ENCODE peak calls at places on chromosomes 6 and 20, in four cellular contexts. W is endothelial cell of umbilical vein, H is K562, S is GM12878. V is an unnamed sample. For H3K4me1, the result is how much of the 10 kb centered on the place peaks cover.

GRCh38 chr20:14960837-14961236 is 623.4 kb upstream of the FLRT3 start:
- DNase-seq in W (no peak), H (no peak), S (no peak), V (no peak)

GRCh38 chr20:40481743-40482458 is 207.1 kb downstream of the MAFB start:
- DNase-seq in W (no peak), H (no peak), S (no peak), V (no peak)

GRCh38 chr6:138293996-138294395 is 75.7 kb upstream of the PBOV1 start:
- DNase-seq in W (peak), H (no peak), S (no peak), V (no peak)

GRCh38 chr20:47662483-47663353 is 122.6 kb downstream of the SULF2 start:
- DNase-seq in W (peak), H (no peak), S (no peak), V (no peak)

GRCh38 chr6:35259946-35260626 is 551 bp downstream of the ZNF76 start:
- DNase-seq in W (no peak), H (peak), S (peak), V (peak)

GRCh38 chr20:11267131-11267761 is 593.4 kb upstream of the JAG1 start:
- DNase-seq in W (peak), H (peak), S (peak), V (peak)

GRCh38 chr6:27795697-27796494 is 116.3 kb downstream of the OR2B2 start:
- DNase-seq in W (peak), H (peak), S (peak), V (peak)

GRCh38 chr6:100657678-100658330 is 193.1 kb upstream of the SIM1 start:
- DNase-seq in W (peak), H (peak), S (no peak), V (peak)

GRCh38 chr6:43953794-43954310 is 173.4 kb downstream of the MRPL14 start:
- DNase-seq in W (no peak), H (peak), S (no peak), V (no peak)

GRCh38 chr20:13139459-13140150 is 81.5 kb upstream of the ISM1 start:
- DNase-seq in W (no peak), H (no peak), S (no peak), V (no peak)

GRCh38 chr20:12315652-12316051 is 398.0 kb downstream of the BTBD3 start:
- DNase-seq in W (no peak), H (no peak), S (no peak), V (no peak)

GRCh38 chr20:48143435-48144081 is 358.3 kb upstream of the SULF2 start:
- DNase-seq in W (no peak), H (no peak), S (no peak), V (no peak)

GRCh38 chr20:63941282-63942060 is 14.7 kb downstream of the UCKL1 start:
- DNase-seq in W (no peak), H (peak), S (no peak), V (no peak)

GRCh38 chr6:26520088-26520839 is 17.9 kb upstream of the HMGN4 start:
- DNase-seq in W (peak), H (no peak), S (no peak), V (no peak)

GRCh38 chr6:158262755-158263154 is 49.5 kb upstream of the TULP4 start:
- DNase-seq in W (no peak), H (no peak), S (no peak), V (no peak)

GRCh38 chr20:4099905-4100675 is 84.7 kb upstream of the RNF24 start:
- DNase-seq in W (no peak), H (no peak), S (no peak), V (peak)

GRCh38 chr6:102485480-102485879 is 1092.0 kb downstream of the GRIK2 start:
- DNase-seq in W (no peak), H (no peak), S (no peak), V (no peak)

GRCh38 chr6:89566930-89567634 is 71.5 kb downstream of the LYRM2 start:
- DNase-seq in W (no peak), H (no peak), S (no peak), V (no peak)

GRCh38 chr6:149273318-149273717 is 44.2 kb upstream of the TAB2 start:
- DNase-seq in W (no peak), H (no peak), S (no peak), V (no peak)

GRCh38 chr20:64169089-64169560 is 4.9 kb downstream of the MYT1 start:
- DNase-seq in W (no peak), H (no peak), S (no peak), V (no peak)

GRCh38 chr6:27451660-27452390 is 21.1 kb downstream of the ZNF184 start:
- DNase-seq in W (no peak), H (no peak), S (no peak), V (no peak)

GRCh38 chr6:48541669-48542068 is 430.7 kb upstream of the PTCHD4 start:
- DNase-seq in W (no peak), H (no peak), S (no peak), V (no peak)

GRCh38 chr6:4322134-4322845 is 186.9 kb upstream of the ECI2 start:
- DNase-seq in W (no peak), H (no peak), S (no peak), V (no peak)
- H3K4me1 ChIP-seq in W (under half), H (under half), S (under half), V (under half)

GRCh38 chr6:36962874-36963273 is 8.3 kb downstream of the PI16 start:
- DNase-seq in W (no peak), H (peak), S (no peak), V (peak)
- TF ChIP-seq FOS in W (no peak), H (no peak), S (no peak), V (no peak)

GRCh38 chr6:129297592-129297991 is 412.4 kb downstream of the ARHGAP18 start:
- DNase-seq in W (no peak), H (no peak), S (no peak), V (no peak)
- H3K4me1 ChIP-seq in W (under half), H (under half), S (under half), V (under half)

DNA sequence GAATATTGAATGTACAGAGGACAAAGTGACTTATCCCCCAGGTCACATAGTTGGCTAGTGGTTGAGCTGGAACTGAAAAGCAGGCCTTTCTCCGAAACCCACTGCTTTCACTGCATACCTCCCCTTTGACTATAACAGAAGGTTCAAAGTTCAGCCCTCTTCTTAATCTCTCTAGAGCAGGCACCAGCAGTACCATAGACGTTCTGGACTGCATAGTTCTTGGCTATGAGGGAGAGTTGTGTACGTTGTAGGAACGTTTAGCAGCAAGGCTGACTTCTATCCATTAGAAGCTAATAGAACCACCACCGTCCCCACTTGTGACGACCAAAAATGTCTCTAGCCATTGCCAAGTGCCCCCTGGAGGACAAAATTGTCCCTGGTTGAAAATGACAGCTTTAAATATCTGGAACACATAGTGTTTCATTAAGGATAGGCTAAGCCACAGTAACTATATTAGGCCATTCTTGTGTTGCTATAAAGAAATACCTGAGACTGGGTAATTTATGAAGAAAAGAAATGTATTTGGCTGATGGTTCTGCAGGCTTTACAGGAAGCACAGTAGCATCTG is 123.8 kb upstream of the MTHFD1L start:
- DNase-seq in W (peak), H (peak), S (no peak), V (no peak)
- TF ChIP-seq FOS in W (no peak), H (no peak), S (no peak), V (no peak)

DNA sequence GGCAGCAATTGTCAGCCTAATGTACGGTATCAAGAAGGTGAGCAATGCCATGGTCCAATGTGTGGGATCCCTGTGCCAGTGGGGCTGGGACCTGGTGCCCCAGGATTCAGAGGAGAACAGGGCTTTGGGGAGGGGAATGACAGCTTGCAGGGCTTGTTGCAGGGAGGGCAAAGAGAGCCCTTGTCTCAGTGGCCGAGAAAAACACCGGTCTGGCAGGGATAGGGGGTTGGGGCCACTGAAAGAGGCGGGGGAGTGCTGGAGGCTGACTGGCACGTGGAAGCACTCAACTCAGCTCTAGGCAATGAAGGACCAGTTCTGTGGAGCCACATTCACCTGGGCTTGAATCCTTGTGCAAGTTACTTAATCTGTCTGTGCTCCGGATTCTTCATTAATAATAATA is 3.5 kb upstream of the MUCL3 start:
- DNase-seq in W (no peak), H (no peak), S (no peak), V (no peak)
- H3K4me1 ChIP-seq in W (under half), H (under half), S (under half), V (under half)

GRCh38 chr20:5776074-5776473 is 25.9 kb downstream of the SHLD1 start:
- DNase-seq in W (no peak), H (peak), S (no peak), V (no peak)
- TF ChIP-seq FOS in W (no peak), H (no peak), S (no peak), V (no peak)

GRCh38 chr6:39188577-39188976 is 40.7 kb downstream of the KCNK5 start:
- DNase-seq in W (no peak), H (peak), S (no peak), V (no peak)
- H3K4me1 ChIP-seq in W (under half), H (under half), S (under half), V (under half)